ENCODE peak calls at places on chromosomes 2 and 18, in nine cellular contexts. One of them, this sample, is unnamed. For H3K27me3, the result is how much of the 10 kb centered on the place peaks cover.

GRCh38 chr18:13834501-13835015 is 10.6 kb downstream of the MC5R start:
- DNase-seq in body of pancreas: no peak
- DNase-seq in colonic mucosa: no peak
- DNase-seq in brain microvascular endothelial cell: no peak
- DNase-seq in breast epithelium: no peak
- DNase-seq in sigmoid colon: no peak
- DNase-seq in right atrium auricular region: no peak
- DNase-seq in heart left ventricle: no peak
- DNase-seq in pancreas: no peak
- DNase-seq in this sample: no peak

GRCh38 chr2:20241973-20242726 is 17.2 kb upstream of the SDC1 start:
- DNase-seq in body of pancreas: no peak
- DNase-seq in colonic mucosa: no peak
- DNase-seq in brain microvascular endothelial cell: no peak
- DNase-seq in breast epithelium: no peak
- DNase-seq in sigmoid colon: peak
- DNase-seq in right atrium auricular region: no peak
- DNase-seq in heart left ventricle: no peak
- DNase-seq in pancreas: no peak
- DNase-seq in this sample: no peak

GRCh38 chr2:177717831-177718618 is 325.5 kb downstream of the AGPS start:
- DNase-seq in body of pancreas: no peak
- DNase-seq in colonic mucosa: no peak
- DNase-seq in brain microvascular endothelial cell: no peak
- DNase-seq in breast epithelium: no peak
- DNase-seq in sigmoid colon: no peak
- DNase-seq in right atrium auricular region: no peak
- DNase-seq in heart left ventricle: no peak
- DNase-seq in pancreas: no peak
- DNase-seq in this sample: no peak

GRCh38 chr2:18987592-18988073 is 370.8 kb downstream of the OSR1 start:
- DNase-seq in body of pancreas: peak
- DNase-seq in colonic mucosa: peak
- DNase-seq in brain microvascular endothelial cell: peak
- DNase-seq in breast epithelium: peak
- DNase-seq in sigmoid colon: peak
- DNase-seq in right atrium auricular region: peak
- DNase-seq in heart left ventricle: peak
- DNase-seq in pancreas: peak
- DNase-seq in this sample: no peak

GRCh38 chr2:21643180-21643579 is 519.4 kb downstream of the TDRD15 start:
- DNase-seq in body of pancreas: no peak
- DNase-seq in colonic mucosa: no peak
- DNase-seq in brain microvascular endothelial cell: peak
- DNase-seq in breast epithelium: no peak
- DNase-seq in sigmoid colon: no peak
- DNase-seq in right atrium auricular region: no peak
- DNase-seq in heart left ventricle: no peak
- DNase-seq in pancreas: no peak
- DNase-seq in this sample: no peak

GRCh38 chr2:191696001-191696400 is 18.1 kb downstream of the NABP1 start:
- DNase-seq in body of pancreas: peak
- DNase-seq in colonic mucosa: peak
- DNase-seq in brain microvascular endothelial cell: peak
- DNase-seq in breast epithelium: no peak
- DNase-seq in sigmoid colon: peak
- DNase-seq in right atrium auricular region: no peak
- DNase-seq in heart left ventricle: no peak
- DNase-seq in pancreas: no peak
- DNase-seq in this sample: no peak

GRCh38 chr2:126657146-126657635 is 1.2 kb downstream of the GYPC start:
- DNase-seq in body of pancreas: peak
- DNase-seq in colonic mucosa: peak
- DNase-seq in brain microvascular endothelial cell: peak
- DNase-seq in breast epithelium: peak
- DNase-seq in sigmoid colon: peak
- DNase-seq in right atrium auricular region: peak
- DNase-seq in heart left ventricle: peak
- DNase-seq in pancreas: no peak
- DNase-seq in this sample: no peak

GRCh38 chr2:202121532-202122166 is 48.6 kb downstream of the KIAA2012 start:
- DNase-seq in body of pancreas: no peak
- DNase-seq in colonic mucosa: no peak
- DNase-seq in brain microvascular endothelial cell: no peak
- DNase-seq in breast epithelium: no peak
- DNase-seq in sigmoid colon: no peak
- DNase-seq in right atrium auricular region: no peak
- DNase-seq in heart left ventricle: peak
- DNase-seq in pancreas: no peak
- DNase-seq in this sample: no peak

GRCh38 chr18:79953921-79954651 is 2.6 kb upstream of the SLC66A2 start:
- DNase-seq in body of pancreas: no peak
- DNase-seq in colonic mucosa: peak
- DNase-seq in brain microvascular endothelial cell: no peak
- DNase-seq in breast epithelium: peak
- DNase-seq in sigmoid colon: peak
- DNase-seq in right atrium auricular region: no peak
- DNase-seq in heart left ventricle: no peak
- DNase-seq in pancreas: no peak
- DNase-seq in this sample: no peak

GRCh38 chr2:215753808-215754207 is 259.5 kb downstream of the MREG start:
- DNase-seq in body of pancreas: no peak
- DNase-seq in colonic mucosa: no peak
- DNase-seq in brain microvascular endothelial cell: no peak
- DNase-seq in breast epithelium: no peak
- DNase-seq in sigmoid colon: no peak
- DNase-seq in right atrium auricular region: no peak
- DNase-seq in heart left ventricle: no peak
- DNase-seq in pancreas: no peak
- DNase-seq in this sample: no peak
- TF ChIP-seq CTCF in body of pancreas: no peak
- TF ChIP-seq CTCF in colonic mucosa: no peak
- TF ChIP-seq CTCF in brain microvascular endothelial cell: no peak
- TF ChIP-seq CTCF in breast epithelium: no peak
- TF ChIP-seq CTCF in sigmoid colon: no peak
- TF ChIP-seq CTCF in right atrium auricular region: no peak
- TF ChIP-seq CTCF in heart left ventricle: no peak
- TF ChIP-seq CTCF in pancreas: no peak
- TF ChIP-seq CTCF in this sample: no peak

GRCh38 chr2:240780023-240780831 is 39.8 kb downstream of the KIF1A start:
- DNase-seq in body of pancreas: no peak
- DNase-seq in colonic mucosa: no peak
- DNase-seq in brain microvascular endothelial cell: no peak
- DNase-seq in breast epithelium: no peak
- DNase-seq in sigmoid colon: no peak
- DNase-seq in right atrium auricular region: no peak
- DNase-seq in heart left ventricle: no peak
- DNase-seq in pancreas: peak
- DNase-seq in this sample: no peak

GRCh38 chr2:240783819-240784621 is 36.0 kb downstream of the KIF1A start:
- DNase-seq in body of pancreas: no peak
- DNase-seq in colonic mucosa: no peak
- DNase-seq in brain microvascular endothelial cell: no peak
- DNase-seq in breast epithelium: no peak
- DNase-seq in sigmoid colon: peak
- DNase-seq in right atrium auricular region: no peak
- DNase-seq in heart left ventricle: no peak
- DNase-seq in pancreas: peak
- DNase-seq in this sample: peak

GRCh38 chr2:240782886-240783818 is 36.9 kb downstream of the KIF1A start:
- DNase-seq in body of pancreas: no peak
- DNase-seq in colonic mucosa: no peak
- DNase-seq in brain microvascular endothelial cell: no peak
- DNase-seq in breast epithelium: no peak
- DNase-seq in sigmoid colon: peak
- DNase-seq in right atrium auricular region: no peak
- DNase-seq in heart left ventricle: no peak
- DNase-seq in pancreas: peak
- DNase-seq in this sample: no peak

GRCh38 chr2:240782221-240782885 is 37.7 kb downstream of the KIF1A start:
- DNase-seq in body of pancreas: no peak
- DNase-seq in colonic mucosa: no peak
- DNase-seq in brain microvascular endothelial cell: no peak
- DNase-seq in breast epithelium: no peak
- DNase-seq in sigmoid colon: peak
- DNase-seq in right atrium auricular region: no peak
- DNase-seq in heart left ventricle: no peak
- DNase-seq in pancreas: peak
- DNase-seq in this sample: no peak

DNA sequence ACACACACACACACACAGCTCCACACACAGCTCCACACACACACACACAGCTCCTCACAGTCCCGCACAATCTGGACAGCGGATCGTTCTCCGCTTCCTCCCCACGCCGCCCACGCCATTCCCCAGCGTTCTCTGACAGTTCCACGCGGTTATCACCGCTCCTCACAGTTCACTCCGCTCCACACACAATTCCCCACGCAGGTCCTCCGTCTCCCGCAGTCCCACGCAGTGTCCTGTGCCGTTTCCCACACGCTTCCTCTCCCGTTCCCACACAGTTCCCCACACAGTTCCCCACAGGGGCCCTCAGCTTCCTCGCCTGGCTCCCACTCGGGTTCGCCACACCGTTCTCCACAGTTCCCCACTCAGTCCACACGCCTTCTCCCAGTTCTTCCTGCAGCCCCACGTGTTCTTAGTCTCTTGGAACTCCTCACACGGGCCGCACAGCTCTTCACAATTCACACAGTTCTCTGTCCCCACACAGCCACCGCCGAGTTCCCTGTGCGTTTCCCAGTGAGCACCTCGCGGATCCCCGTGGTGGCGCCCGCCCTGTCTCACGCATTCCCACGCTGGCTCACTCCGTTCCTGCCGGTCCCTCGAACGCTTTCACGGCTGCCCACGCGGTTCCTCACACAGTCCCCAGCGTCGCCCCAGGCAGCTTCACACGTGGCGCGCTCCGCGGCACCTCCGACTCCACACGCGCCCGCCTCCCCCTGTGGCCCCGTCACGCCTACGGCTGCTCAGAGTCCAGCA is 38.4 kb downstream of the KIF1A start:
- DNase-seq in body of pancreas: no peak
- DNase-seq in colonic mucosa: no peak
- DNase-seq in brain microvascular endothelial cell: no peak
- DNase-seq in breast epithelium: no peak
- DNase-seq in sigmoid colon: peak
- DNase-seq in right atrium auricular region: no peak
- DNase-seq in heart left ventricle: no peak
- DNase-seq in pancreas: peak
- DNase-seq in this sample: no peak
- H3K27ac ChIP-seq in body of pancreas: no peak
- H3K27ac ChIP-seq in colonic mucosa: no peak
- H3K27ac ChIP-seq in brain microvascular endothelial cell: no peak
- H3K27ac ChIP-seq in breast epithelium: no peak
- H3K27ac ChIP-seq in sigmoid colon: no peak
- H3K27ac ChIP-seq in right atrium auricular region: no peak
- H3K27ac ChIP-seq in heart left ventricle: no peak
- H3K27ac ChIP-seq in pancreas: no peak
- H3K27ac ChIP-seq in this sample: no peak

GRCh38 chr2:237486334-237486818 is 675 bp upstream of the MLPH start:
- DNase-seq in body of pancreas: no peak
- DNase-seq in colonic mucosa: no peak
- DNase-seq in brain microvascular endothelial cell: no peak
- DNase-seq in breast epithelium: no peak
- DNase-seq in sigmoid colon: no peak
- DNase-seq in right atrium auricular region: no peak
- DNase-seq in heart left ventricle: no peak
- DNase-seq in pancreas: no peak
- DNase-seq in this sample: no peak
- H3K27me3 ChIP-seq in body of pancreas: under half
- H3K27me3 ChIP-seq in colonic mucosa: under half
- H3K27me3 ChIP-seq in brain microvascular endothelial cell: under half
- H3K27me3 ChIP-seq in breast epithelium: under half
- H3K27me3 ChIP-seq in sigmoid colon: under half
- H3K27me3 ChIP-seq in right atrium auricular region: under half
- H3K27me3 ChIP-seq in heart left ventricle: under half
- H3K27me3 ChIP-seq in pancreas: under half
- H3K27me3 ChIP-seq in this sample: under half

GRCh38 chr2:143162997-143163396 is 33.8 kb downstream of the ARHGAP15 start:
- DNase-seq in body of pancreas: no peak
- DNase-seq in colonic mucosa: no peak
- DNase-seq in brain microvascular endothelial cell: no peak
- DNase-seq in breast epithelium: no peak
- DNase-seq in sigmoid colon: no peak
- DNase-seq in right atrium auricular region: no peak
- DNase-seq in heart left ventricle: no peak
- DNase-seq in pancreas: no peak
- DNase-seq in this sample: no peak
- TF ChIP-seq CTCF in body of pancreas: no peak
- TF ChIP-seq CTCF in colonic mucosa: no peak
- TF ChIP-seq CTCF in brain microvascular endothelial cell: no peak
- TF ChIP-seq CTCF in breast epithelium: no peak
- TF ChIP-seq CTCF in sigmoid colon: no peak
- TF ChIP-seq CTCF in right atrium auricular region: no peak
- TF ChIP-seq CTCF in heart left ventricle: no peak
- TF ChIP-seq CTCF in pancreas: no peak
- TF ChIP-seq CTCF in this sample: no peak

DNA sequence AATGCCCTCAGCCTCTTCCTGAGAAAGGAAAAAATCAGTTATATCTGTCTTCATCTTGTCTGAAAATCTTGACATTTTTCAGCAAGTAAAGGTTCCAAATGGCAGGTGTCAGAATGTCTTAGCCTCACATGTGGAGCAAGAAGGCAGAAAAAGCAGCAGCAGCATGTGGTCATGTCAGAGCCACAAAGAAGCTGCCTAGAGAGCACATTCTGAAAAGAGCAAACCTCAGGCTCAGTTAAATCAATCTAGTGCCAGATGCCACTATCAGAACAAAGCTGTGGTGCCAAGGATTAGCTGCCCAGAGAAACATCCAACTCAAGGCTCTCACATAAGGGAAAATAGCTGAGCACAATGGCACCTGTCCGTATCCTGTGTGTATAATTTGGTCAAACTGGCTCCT is 105.9 kb downstream of the SRBD1 start:
- DNase-seq in body of pancreas: no peak
- DNase-seq in colonic mucosa: no peak
- DNase-seq in brain microvascular endothelial cell: no peak
- DNase-seq in breast epithelium: no peak
- DNase-seq in sigmoid colon: no peak
- DNase-seq in right atrium auricular region: no peak
- DNase-seq in heart left ventricle: no peak
- DNase-seq in pancreas: no peak
- DNase-seq in this sample: no peak
- H3K27ac ChIP-seq in body of pancreas: no peak
- H3K27ac ChIP-seq in colonic mucosa: no peak
- H3K27ac ChIP-seq in brain microvascular endothelial cell: no peak
- H3K27ac ChIP-seq in breast epithelium: no peak
- H3K27ac ChIP-seq in sigmoid colon: no peak
- H3K27ac ChIP-seq in right atrium auricular region: no peak
- H3K27ac ChIP-seq in heart left ventricle: no peak
- H3K27ac ChIP-seq in pancreas: no peak
- H3K27ac ChIP-seq in this sample: no peak

This sample was measured in CD4-positive, alpha-beta T cell.